ENCODE peak calls at places on chromosomes 7 and 10, in six cellular contexts. F is germinal center, X is GM13977, S is psoas muscle, J is amygdala, K is NCI-H345. L is an unnamed sample.

GRCh38 chr7:88281729-88282128 is 25.0 kb downstream of the STEAP4 start:
- DNase-seq in F (no peak), X (no peak), S (no peak), J (no peak), K (no peak), L (no peak)

GRCh38 chr10:15316877-15317464 is 54.1 kb downstream of the FAM171A1 start:
- DNase-seq in F (no peak), X (no peak), S (no peak), J (no peak), K (peak), L (no peak)

GRCh38 chr10:71807557-71808510 is 34.5 kb upstream of the VSIR start:
- DNase-seq in F (no peak), X (no peak), S (no peak), J (no peak), K (no peak), L (no peak)

GRCh38 chr7:131231381-131232220 is 96.1 kb upstream of the MKLN1 start:
- DNase-seq in F (peak), X (peak), S (no peak), J (peak), K (no peak), L (peak)

GRCh38 chr10:68133553-68133952 is 24.3 kb downstream of the MYPN start:
- DNase-seq in F (no peak), X (no peak), S (no peak), J (no peak), K (no peak), L (no peak)

GRCh38 chr10:51010977-51011376 is 63.3 kb upstream of the PRKG1 start:
- DNase-seq in F (peak), X (peak), S (no peak), J (no peak), K (peak), L (peak)

GRCh38 chr10:26391701-26392695 is 46.1 kb upstream of the APBB1IP start:
- DNase-seq in F (no peak), X (no peak), S (no peak), J (no peak), K (no peak), L (peak)

GRCh38 chr10:79335470-79336235 is 11.6 kb upstream of the PPIF start:
- DNase-seq in F (no peak), X (no peak), S (no peak), J (peak), K (no peak), L (no peak)

GRCh38 chr10:127736915-127737562 is at the start of gene FOXI2:
- DNase-seq in F (no peak), X (no peak), S (no peak), J (no peak), K (no peak), L (no peak)

GRCh38 chr7:143882020-143882610 is 19.9 kb downstream of the TCAF1 start:
- DNase-seq in F (no peak), X (peak), S (peak), J (peak), K (peak), L (no peak)

GRCh38 chr7:39617010-39617409 is 6.4 kb upstream of the RALA start:
- DNase-seq in F (no peak), X (no peak), S (no peak), J (no peak), K (no peak), L (no peak)

GRCh38 chr7:157010588-157011332 is at the start of gene MNX1:
- DNase-seq in F (peak), X (peak), S (peak), J (no peak), K (peak), L (peak)

GRCh38 chr10:123774075-123774742 is 108.1 kb downstream of the GPR26 start:
- DNase-seq in F (no peak), X (no peak), S (no peak), J (no peak), K (no peak), L (no peak)

GRCh38 chr10:44627591-44628354 is 242.9 kb upstream of the CXCL12 start:
- DNase-seq in F (no peak), X (no peak), S (no peak), J (no peak), K (no peak), L (no peak)

GRCh38 chr10:36759111-36759805 is 366.1 kb upstream of the ANKRD30A start:
- DNase-seq in F (no peak), X (no peak), S (no peak), J (no peak), K (no peak), L (no peak)

GRCh38 chr7:158530800-158531609 is 56.6 kb downstream of the PTPRN2 start:
- DNase-seq in F (no peak), X (no peak), S (no peak), J (no peak), K (peak), L (no peak)

GRCh38 chr7:43018446-43018845 is 86.3 kb downstream of the MRPL32 start:
- DNase-seq in F (no peak), X (no peak), S (no peak), J (no peak), K (no peak), L (no peak)

GRCh38 chr7:31788891-31789680 is 102.1 kb downstream of the PPP1R17 start:
- DNase-seq in F (no peak), X (no peak), S (no peak), J (no peak), K (no peak), L (no peak)

GRCh38 chr10:36679554-36679953 is 445.8 kb upstream of the ANKRD30A start:
- DNase-seq in F (no peak), X (no peak), S (no peak), J (no peak), K (no peak), L (no peak)

GRCh38 chr10:77090381-77091356 is 546.9 kb downstream of the KCNMA1 start:
- DNase-seq in F (no peak), X (no peak), S (no peak), J (no peak), K (no peak), L (no peak)

GRCh38 chr10:387949-388660 is 252.8 kb downstream of the ZMYND11 start:
- DNase-seq in F (no peak), X (no peak), S (no peak), J (no peak), K (no peak), L (no peak)

GRCh38 chr10:69956833-69957230 is 95.8 kb upstream of the MACROH2A2 start:
- DNase-seq in F (no peak), X (no peak), S (no peak), J (no peak), K (no peak), L (peak)

L was measured in GM13976.